ENCODE peak calls at places on chromosomes 4 and X, in six cellular contexts. One of them, this sample, is unnamed.

GRCh38 chrX:10110984-10111363 is 45.8 kb upstream of the CLCN4 start:
- DNase-seq in cardiac muscle cell: no peak
- DNase-seq in lower leg skin: no peak
- DNase-seq in gastrocnemius medialis: no peak
- DNase-seq in adipocyte: peak
- DNase-seq in PC-3: no peak
- DNase-seq in this sample: no peak

GRCh38 chr4:161929966-161930365 is 233.8 kb downstream of the FSTL5 start:
- DNase-seq in cardiac muscle cell: peak
- DNase-seq in lower leg skin: no peak
- DNase-seq in gastrocnemius medialis: no peak
- DNase-seq in adipocyte: peak
- DNase-seq in PC-3: peak
- DNase-seq in this sample: no peak

GRCh38 chr4:44157611-44158277 is 290.9 kb downstream of the KCTD8 start:
- DNase-seq in cardiac muscle cell: no peak
- DNase-seq in lower leg skin: no peak
- DNase-seq in gastrocnemius medialis: no peak
- DNase-seq in adipocyte: peak
- DNase-seq in PC-3: peak
- DNase-seq in this sample: no peak

GRCh38 chr4:10582059-10582686 is 102.4 kb downstream of the CLNK start:
- DNase-seq in cardiac muscle cell: peak
- DNase-seq in lower leg skin: peak
- DNase-seq in gastrocnemius medialis: no peak
- DNase-seq in adipocyte: peak
- DNase-seq in PC-3: peak
- DNase-seq in this sample: no peak

GRCh38 chr4:156771171-156771837 is 200.3 kb downstream of the PDGFC start:
- DNase-seq in cardiac muscle cell: peak
- DNase-seq in lower leg skin: no peak
- DNase-seq in gastrocnemius medialis: peak
- DNase-seq in adipocyte: peak
- DNase-seq in PC-3: peak
- DNase-seq in this sample: no peak

GRCh38 chr4:123350191-123350544 is 46.4 kb upstream of the SPRY1 start:
- DNase-seq in cardiac muscle cell: peak
- DNase-seq in lower leg skin: no peak
- DNase-seq in gastrocnemius medialis: no peak
- DNase-seq in adipocyte: peak
- DNase-seq in PC-3: peak
- DNase-seq in this sample: peak

GRCh38 chr4:105155426-105155825 is 8.8 kb downstream of the TET2 start:
- DNase-seq in cardiac muscle cell: peak
- DNase-seq in lower leg skin: no peak
- DNase-seq in gastrocnemius medialis: no peak
- DNase-seq in adipocyte: no peak
- DNase-seq in PC-3: no peak
- DNase-seq in this sample: no peak

GRCh38 chr4:24211821-24212220 is 322.0 kb upstream of the PPARGC1A start:
- DNase-seq in cardiac muscle cell: peak
- DNase-seq in lower leg skin: no peak
- DNase-seq in gastrocnemius medialis: no peak
- DNase-seq in adipocyte: no peak
- DNase-seq in PC-3: no peak
- DNase-seq in this sample: peak

GRCh38 chrX:78708171-78708570 is 39.3 kb upstream of the LPAR4 start:
- DNase-seq in cardiac muscle cell: peak
- DNase-seq in lower leg skin: no peak
- DNase-seq in gastrocnemius medialis: no peak
- DNase-seq in adipocyte: peak
- DNase-seq in PC-3: peak
- DNase-seq in this sample: peak

GRCh38 chr4:16607241-16607640 is 291.2 kb downstream of the LDB2 start:
- DNase-seq in cardiac muscle cell: no peak
- DNase-seq in lower leg skin: no peak
- DNase-seq in gastrocnemius medialis: no peak
- DNase-seq in adipocyte: no peak
- DNase-seq in PC-3: no peak
- DNase-seq in this sample: no peak

GRCh38 chr4:123705419-123705818 is 308.8 kb downstream of the SPRY1 start:
- DNase-seq in cardiac muscle cell: no peak
- DNase-seq in lower leg skin: no peak
- DNase-seq in gastrocnemius medialis: no peak
- DNase-seq in adipocyte: no peak
- DNase-seq in PC-3: no peak
- DNase-seq in this sample: no peak

GRCh38 chr4:15587649-15588048 is 67.5 kb downstream of the FBXL5 start:
- DNase-seq in cardiac muscle cell: peak
- DNase-seq in lower leg skin: no peak
- DNase-seq in gastrocnemius medialis: peak
- DNase-seq in adipocyte: peak
- DNase-seq in PC-3: no peak
- DNase-seq in this sample: no peak

GRCh38 chr4:53991821-53992220 is 72.6 kb downstream of the CHIC2 start:
- DNase-seq in cardiac muscle cell: no peak
- DNase-seq in lower leg skin: no peak
- DNase-seq in gastrocnemius medialis: no peak
- DNase-seq in adipocyte: no peak
- DNase-seq in PC-3: no peak
- DNase-seq in this sample: no peak

GRCh38 chr4:176359590-176359989 is 39.8 kb downstream of the SPCS3 start:
- DNase-seq in cardiac muscle cell: no peak
- DNase-seq in lower leg skin: no peak
- DNase-seq in gastrocnemius medialis: no peak
- DNase-seq in adipocyte: peak
- DNase-seq in PC-3: no peak
- DNase-seq in this sample: no peak

GRCh38 chr4:154004450-154004849 is 215.6 kb upstream of the SFRP2 start:
- DNase-seq in cardiac muscle cell: no peak
- DNase-seq in lower leg skin: no peak
- DNase-seq in gastrocnemius medialis: peak
- DNase-seq in adipocyte: no peak
- DNase-seq in PC-3: no peak
- DNase-seq in this sample: no peak

GRCh38 chr4:72567821-72568620 is 1.0 kb downstream of the ADAMTS3 start:
- DNase-seq in cardiac muscle cell: peak
- DNase-seq in lower leg skin: peak
- DNase-seq in gastrocnemius medialis: peak
- DNase-seq in adipocyte: peak
- DNase-seq in PC-3: peak
- DNase-seq in this sample: peak

GRCh38 chrX:97238632-97239031 is 354.9 kb downstream of the RPA4 start:
- DNase-seq in cardiac muscle cell: peak
- DNase-seq in lower leg skin: no peak
- DNase-seq in gastrocnemius medialis: no peak
- DNase-seq in adipocyte: peak
- DNase-seq in PC-3: peak
- DNase-seq in this sample: no peak

GRCh38 chr4:2259541-2260267 is 2.2 kb downstream of the MXD4 start:
- DNase-seq in cardiac muscle cell: no peak
- DNase-seq in lower leg skin: peak
- DNase-seq in gastrocnemius medialis: peak
- DNase-seq in adipocyte: no peak
- DNase-seq in PC-3: no peak
- DNase-seq in this sample: no peak

GRCh38 chr4:108483077-108483476 is 137.3 kb upstream of the RPL34 start:
- DNase-seq in cardiac muscle cell: no peak
- DNase-seq in lower leg skin: no peak
- DNase-seq in gastrocnemius medialis: no peak
- DNase-seq in adipocyte: no peak
- DNase-seq in PC-3: no peak
- DNase-seq in this sample: peak

GRCh38 chrX:16186380-16187007 is 19.2 kb downstream of the MAGEB17 start:
- DNase-seq in cardiac muscle cell: no peak
- DNase-seq in lower leg skin: no peak
- DNase-seq in gastrocnemius medialis: no peak
- DNase-seq in adipocyte: no peak
- DNase-seq in PC-3: no peak
- DNase-seq in this sample: no peak

GRCh38 chrX:15436220-15436619 is 52.0 kb upstream of the VEGFD start:
- DNase-seq in cardiac muscle cell: peak
- DNase-seq in lower leg skin: no peak
- DNase-seq in gastrocnemius medialis: no peak
- DNase-seq in adipocyte: peak
- DNase-seq in PC-3: no peak
- DNase-seq in this sample: no peak

GRCh38 chr4:183586824-183587223 is 72.2 kb downstream of the RWDD4 start:
- DNase-seq in cardiac muscle cell: no peak
- DNase-seq in lower leg skin: no peak
- DNase-seq in gastrocnemius medialis: no peak
- DNase-seq in adipocyte: no peak
- DNase-seq in PC-3: no peak
- DNase-seq in this sample: no peak

GRCh38 chr4:183588691-183589090 is 70.3 kb downstream of the RWDD4 start:
- DNase-seq in cardiac muscle cell: no peak
- DNase-seq in lower leg skin: no peak
- DNase-seq in gastrocnemius medialis: no peak
- DNase-seq in adipocyte: no peak
- DNase-seq in PC-3: no peak
- DNase-seq in this sample: no peak

GRCh38 chr4:183589710-183590109 is 69.3 kb downstream of the RWDD4 start:
- DNase-seq in cardiac muscle cell: no peak
- DNase-seq in lower leg skin: no peak
- DNase-seq in gastrocnemius medialis: no peak
- DNase-seq in adipocyte: peak
- DNase-seq in PC-3: no peak
- DNase-seq in this sample: no peak

GRCh38 chr4:183591301-183591700 is 67.7 kb downstream of the RWDD4 start:
- DNase-seq in cardiac muscle cell: no peak
- DNase-seq in lower leg skin: no peak
- DNase-seq in gastrocnemius medialis: no peak
- DNase-seq in adipocyte: peak
- DNase-seq in PC-3: peak
- DNase-seq in this sample: no peak

DNA sequence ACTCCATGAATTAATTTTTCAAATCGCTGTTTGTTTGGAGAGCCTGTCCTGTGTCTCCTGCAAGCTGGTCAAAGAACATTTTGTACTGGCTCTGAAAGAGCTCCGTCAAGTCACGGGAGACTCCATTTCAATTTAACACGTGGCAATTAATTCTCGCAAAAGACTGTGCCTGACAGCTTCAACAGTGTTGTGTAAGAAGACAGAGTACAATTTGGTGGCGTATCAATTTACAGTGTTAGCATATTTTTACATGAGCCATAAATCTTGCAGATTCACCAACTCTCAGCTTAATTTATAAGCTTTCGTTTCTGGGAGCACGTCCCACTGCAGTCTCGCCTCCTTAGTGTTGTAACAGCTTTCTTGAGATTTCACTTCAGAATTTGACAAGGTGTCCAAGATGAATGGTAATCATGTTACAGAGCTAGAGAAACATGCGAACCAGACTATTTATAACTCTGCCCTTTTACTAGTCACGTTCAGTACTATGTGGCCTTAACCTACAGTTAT is 70.8 kb downstream of the RWDD4 start:
- DNase-seq in cardiac muscle cell: peak
- DNase-seq in lower leg skin: no peak
- DNase-seq in gastrocnemius medialis: peak
- DNase-seq in adipocyte: peak
- DNase-seq in PC-3: no peak
- DNase-seq in this sample: no peak
- H3K4me3 ChIP-seq in cardiac muscle cell: no peak
- H3K4me3 ChIP-seq in lower leg skin: no peak
- H3K4me3 ChIP-seq in gastrocnemius medialis: no peak
- H3K4me3 ChIP-seq in adipocyte: peak
- H3K4me3 ChIP-seq in PC-3: no peak
- H3K4me3 ChIP-seq in this sample: no peak

DNA sequence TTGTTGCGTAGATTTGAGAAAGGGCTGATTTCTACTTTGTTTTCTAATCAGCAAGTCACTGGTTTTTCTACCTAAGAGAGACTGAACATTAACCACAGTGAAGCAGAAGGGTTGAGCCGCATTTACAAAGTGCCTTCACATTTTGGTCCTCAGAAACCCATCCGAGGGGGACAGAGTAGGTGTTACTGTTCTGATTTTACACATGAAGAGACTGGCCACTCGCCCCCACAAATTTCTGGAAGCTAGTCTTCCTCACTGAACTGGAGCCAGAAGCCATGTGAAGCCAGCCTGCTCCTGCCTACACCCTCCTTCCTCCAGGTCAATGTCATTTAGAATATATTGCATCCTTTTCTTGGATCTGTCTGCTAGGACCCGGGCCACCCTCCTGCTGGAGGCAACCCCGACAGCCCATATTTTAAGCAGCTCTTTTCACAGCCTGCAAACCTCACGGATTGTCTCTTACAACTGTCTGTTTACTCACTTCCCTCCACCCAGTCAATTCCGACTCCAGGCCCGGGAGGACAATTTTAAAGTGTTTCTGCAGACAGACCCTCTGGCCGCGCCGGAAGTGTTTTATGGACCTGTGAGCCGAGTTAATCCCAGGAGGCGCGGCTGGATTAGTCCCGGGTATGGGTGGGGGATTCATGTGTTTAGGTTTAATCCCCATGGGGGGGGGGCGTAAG is 73.2 kb upstream of the BCOR start:
- DNase-seq in cardiac muscle cell: no peak
- DNase-seq in lower leg skin: no peak
- DNase-seq in gastrocnemius medialis: no peak
- DNase-seq in adipocyte: peak
- DNase-seq in PC-3: peak
- DNase-seq in this sample: no peak
- H3K4me3 ChIP-seq in cardiac muscle cell: peak
- H3K4me3 ChIP-seq in lower leg skin: no peak
- H3K4me3 ChIP-seq in gastrocnemius medialis: peak
- H3K4me3 ChIP-seq in adipocyte: peak
- H3K4me3 ChIP-seq in PC-3: peak
- H3K4me3 ChIP-seq in this sample: no peak

DNA sequence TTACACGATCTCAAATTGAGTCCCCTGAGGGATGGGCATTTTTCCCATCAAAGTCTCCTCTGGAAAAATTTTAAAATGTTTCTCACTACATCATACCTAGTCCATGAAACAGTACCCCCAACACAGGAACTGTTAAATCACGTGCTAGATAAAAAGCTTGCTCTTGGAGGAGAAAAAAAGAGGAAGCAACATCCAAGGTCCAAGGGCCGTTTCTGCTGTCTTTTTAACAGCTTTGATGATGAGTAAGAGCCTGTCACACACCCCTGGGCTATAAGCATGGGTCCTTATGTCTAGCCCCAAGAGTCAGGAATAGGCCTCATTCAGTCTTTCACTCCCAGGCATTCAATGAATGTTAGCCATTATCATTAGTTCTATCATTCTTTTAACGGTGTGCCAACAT is 128.9 kb downstream of the SH3KBP1 start:
- DNase-seq in cardiac muscle cell: no peak
- DNase-seq in lower leg skin: no peak
- DNase-seq in gastrocnemius medialis: no peak
- DNase-seq in adipocyte: no peak
- DNase-seq in PC-3: peak
- DNase-seq in this sample: no peak
- H3K4me3 ChIP-seq in cardiac muscle cell: no peak
- H3K4me3 ChIP-seq in lower leg skin: no peak
- H3K4me3 ChIP-seq in gastrocnemius medialis: no peak
- H3K4me3 ChIP-seq in adipocyte: no peak
- H3K4me3 ChIP-seq in PC-3: no peak
- H3K4me3 ChIP-seq in this sample: no peak

DNA sequence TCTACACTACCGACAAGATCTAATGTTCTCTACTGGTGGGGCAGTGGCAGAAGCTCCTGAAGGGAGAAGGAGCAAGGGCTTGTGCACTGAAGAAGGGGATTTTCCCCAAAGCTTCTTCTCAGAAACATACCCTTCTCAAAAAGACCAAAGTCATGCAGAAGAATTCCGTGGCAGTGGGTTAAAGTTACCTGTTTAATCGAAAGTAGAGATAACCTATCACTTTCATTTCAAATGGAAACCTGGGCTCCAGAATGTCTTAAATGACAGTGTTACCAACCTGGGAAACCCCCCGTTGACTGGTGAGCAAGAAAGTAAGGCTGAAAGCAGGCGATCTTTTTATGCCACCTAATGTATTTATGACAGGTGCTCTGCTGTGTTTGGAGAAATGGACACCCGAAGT is 92.5 kb upstream of the TEX13D start:
- DNase-seq in cardiac muscle cell: no peak
- DNase-seq in lower leg skin: no peak
- DNase-seq in gastrocnemius medialis: no peak
- DNase-seq in adipocyte: no peak
- DNase-seq in PC-3: no peak
- DNase-seq in this sample: no peak
- H3K4me3 ChIP-seq in cardiac muscle cell: no peak
- H3K4me3 ChIP-seq in lower leg skin: no peak
- H3K4me3 ChIP-seq in gastrocnemius medialis: no peak
- H3K4me3 ChIP-seq in adipocyte: no peak
- H3K4me3 ChIP-seq in PC-3: no peak
- H3K4me3 ChIP-seq in this sample: no peak